ENCODE peak calls at places on chromosomes 12 and 14, in four cellular contexts. J is fibroblast of lung, H is PC-9, T is esophagus squamous epithelium. K is an unnamed sample.
A peak's percentile ranks its signal among the peaks of the same experiment; 100 is the strongest.

GRCh38 chr14:77204907-77205306 is 23.3 kb downstream of the TMEM63C start:
- DNase-seq in J (no peak), H (no peak), T (no peak), K (no peak)

GRCh38 chr12:119728437-119728730 is 60.5 kb downstream of the PRKAB1 start:
- DNase-seq in J (peak; percentile 33), H (no peak), T (no peak), K (no peak)

GRCh38 chr12:111686574-111687105 is 787 bp downstream of the ACAD10 start:
- DNase-seq in J (peak; percentile 29), H (no peak), T (no peak), K (no peak)

GRCh38 chr14:81166126-81166525 is 54.6 kb downstream of the GTF2A1 start:
- DNase-seq in J (no peak), H (no peak), T (no peak), K (no peak)

GRCh38 chr12:26226119-26226518 is 30.7 kb downstream of the SSPN start:
- DNase-seq in J (no peak), H (no peak), T (no peak), K (no peak)

GRCh38 chr14:54503476-54503875 is 6.2 kb upstream of the CGRRF1 start:
- DNase-seq in J (peak; percentile 55), H (no peak), T (no peak), K (no peak)

GRCh38 chr14:99415496-99416281 is 65.0 kb downstream of the SETD3 start:
- DNase-seq in J (peak; percentile 72), H (peak; percentile 4), T (no peak), K (no peak)

GRCh38 chr12:92185052-92185451 is 39.4 kb upstream of the BTG1 start:
- DNase-seq in J (no peak), H (no peak), T (no peak), K (no peak)

GRCh38 chr12:90013409-90013808 is 304.8 kb upstream of the ATP2B1 start:
- DNase-seq in J (no peak), H (no peak), T (no peak), K (no peak)

GRCh38 chr14:75980856-75981255 is 939 bp downstream of the TGFB3 start:
- DNase-seq in J (no peak), H (peak; percentile 48), T (no peak), K (no peak)

GRCh38 chr12:1827806-1828805 is 7.7 kb downstream of the LRTM2 start:
- DNase-seq in J (no peak), H (no peak), T (no peak), K (no peak)

GRCh38 chr12:4787965-4788364 is 67.8 kb downstream of the GALNT8 start:
- DNase-seq in J (no peak), H (no peak), T (no peak), K (no peak)

GRCh38 chr12:52873832-52874572 is 25.2 kb upstream of the KRT78 start:
- DNase-seq in J (peak; percentile 92), H (peak; percentile 94), T (no peak), K (peak; percentile 90)

GRCh38 chr12:104877107-104877705 is 80.9 kb downstream of the SLC41A2 start:
- DNase-seq in J (peak; percentile 46), H (peak; percentile 42), T (no peak), K (no peak)

GRCh38 chr14:99189201-99189801 is 82.7 kb downstream of the BCL11B start:
- DNase-seq in J (no peak), H (no peak), T (no peak), K (no peak)

GRCh38 chr14:82438416-82438815 is 904.8 kb upstream of the SEL1L start:
- DNase-seq in J (no peak), H (no peak), T (no peak), K (no peak)
- H3K4me1 ChIP-seq in J (no peaks in the 10 kb centered on the region), H (no peaks in the 10 kb centered on the region), T (no peaks in the 10 kb centered on the region), K (no peaks in the 10 kb centered on the region)

GRCh38 chr12:132471011-132471857 is 18.7 kb upstream of the FBRSL1 start:
- DNase-seq in J (no peak), H (no peak), T (no peak), K (no peak)
- H3K27ac ChIP-seq in J (no peak overlapping the region), H (no peak overlapping the region), T (peak overlapping the region; percentile 13), K (no peak overlapping the region)

GRCh38 chr14:68668028-68668427 is 124.8 kb downstream of the ZFP36L1 start:
- DNase-seq in J (no peak), H (no peak), T (no peak), K (no peak)

GRCh38 chr14:68669644-68670343 is 123.1 kb downstream of the ZFP36L1 start:
- DNase-seq in J (peak; percentile 47), H (no peak), T (no peak), K (no peak)

GRCh38 chr14:68667313-68667791 is 125.5 kb downstream of the ZFP36L1 start:
- DNase-seq in J (peak; percentile 94), H (no peak), T (no peak), K (peak; percentile 21)

GRCh38 chr14:68669101-68669500 is 123.8 kb downstream of the ZFP36L1 start:
- DNase-seq in J (no peak), H (peak; percentile 79), T (no peak), K (no peak)

GRCh38 chr14:68668531-68668930 is 124.3 kb downstream of the ZFP36L1 start:
- DNase-seq in J (no peak), H (no peak), T (no peak), K (no peak)
- H3K4me1 ChIP-seq in J (peaks cover 56% of the 10 kb centered on the region), H (peaks cover 82% of the 10 kb centered on the region), T (peaks cover 73% of the 10 kb centered on the region), K (peaks cover 3% of the 10 kb centered on the region)

DNA sequence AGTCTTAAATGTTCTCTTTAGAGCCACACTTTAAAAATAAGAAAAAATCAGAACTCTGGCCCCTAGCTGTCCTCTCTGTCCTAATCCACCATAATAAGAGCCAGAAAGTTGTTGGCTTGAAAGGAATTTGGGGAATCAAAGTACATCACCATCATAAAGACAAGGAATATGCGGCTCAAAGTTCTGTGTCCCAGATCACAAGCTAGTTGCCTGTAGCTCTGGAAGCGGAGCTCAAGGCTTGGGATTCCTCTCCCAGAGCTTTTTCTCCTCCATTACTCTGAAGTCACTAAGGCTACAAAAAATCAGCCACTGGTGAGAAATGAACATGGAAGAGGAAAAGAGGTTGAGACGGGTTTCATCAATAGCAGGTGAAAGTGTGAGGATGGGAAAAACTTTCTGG is 6.4 kb downstream of the DPF3 start:
- DNase-seq in J (no peak), H (no peak), T (no peak), K (no peak)
- H3K27ac ChIP-seq in J (no peak overlapping the region), H (no peak overlapping the region), T (no peak overlapping the region), K (peak overlapping the region; percentile 70)

DNA sequence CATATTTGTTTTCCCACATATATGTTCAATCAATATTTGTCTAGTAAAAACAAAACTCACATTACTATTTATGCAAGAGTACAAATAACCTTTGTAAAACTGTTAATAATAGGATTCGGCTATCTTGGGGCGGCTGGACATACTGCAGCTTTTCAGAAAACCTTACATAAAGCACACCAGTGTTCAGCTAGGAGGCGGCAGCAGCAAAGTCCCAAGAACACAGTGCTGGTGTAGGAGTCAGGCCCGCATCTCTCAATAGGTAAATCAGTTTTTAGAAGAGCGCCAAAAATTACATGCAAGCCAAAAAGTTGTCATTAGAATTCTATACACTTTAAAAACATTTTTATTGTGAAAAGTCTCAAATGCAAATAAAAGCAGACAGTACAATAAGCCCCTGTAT is 37.5 kb downstream of the CCDC88C start:
- DNase-seq in J (no peak), H (no peak), T (no peak), K (no peak)
- H3K4me1 ChIP-seq in J (no peaks in the 10 kb centered on the region), H (peaks cover 41% of the 10 kb centered on the region), T (peaks cover 39% of the 10 kb centered on the region), K (no peaks in the 10 kb centered on the region)

GRCh38 chr12:70002097-70002911 is 177.3 kb downstream of the MYRFL start:
- DNase-seq in J (no peak), H (no peak), T (no peak), K (no peak)
- H3K27ac ChIP-seq in J (no peak overlapping the region), H (no peak overlapping the region), T (peak overlapping the region; percentile 78), K (peak overlapping the region; percentile 46)

GRCh38 chr12:57744777-57745484 is at the start of gene TSPAN31:
- DNase-seq in J (peak; percentile 98), H (peak; percentile 93), T (peak; percentile 81), K (peak; percentile 99)
- H3K4me1 ChIP-seq in J (peaks cover 2% of the 10 kb centered on the region), H (peaks cover 13% of the 10 kb centered on the region), T (peaks cover 8% of the 10 kb centered on the region), K (no peaks in the 10 kb centered on the region)

GRCh38 chr12:47889040-47889439 is 15.8 kb downstream of the VDR start:
- DNase-seq in J (no peak), H (no peak), T (no peak), K (no peak)
- H3K27ac ChIP-seq in J (no peak overlapping the region), H (no peak overlapping the region), T (no peak overlapping the region), K (no peak overlapping the region)

DNA sequence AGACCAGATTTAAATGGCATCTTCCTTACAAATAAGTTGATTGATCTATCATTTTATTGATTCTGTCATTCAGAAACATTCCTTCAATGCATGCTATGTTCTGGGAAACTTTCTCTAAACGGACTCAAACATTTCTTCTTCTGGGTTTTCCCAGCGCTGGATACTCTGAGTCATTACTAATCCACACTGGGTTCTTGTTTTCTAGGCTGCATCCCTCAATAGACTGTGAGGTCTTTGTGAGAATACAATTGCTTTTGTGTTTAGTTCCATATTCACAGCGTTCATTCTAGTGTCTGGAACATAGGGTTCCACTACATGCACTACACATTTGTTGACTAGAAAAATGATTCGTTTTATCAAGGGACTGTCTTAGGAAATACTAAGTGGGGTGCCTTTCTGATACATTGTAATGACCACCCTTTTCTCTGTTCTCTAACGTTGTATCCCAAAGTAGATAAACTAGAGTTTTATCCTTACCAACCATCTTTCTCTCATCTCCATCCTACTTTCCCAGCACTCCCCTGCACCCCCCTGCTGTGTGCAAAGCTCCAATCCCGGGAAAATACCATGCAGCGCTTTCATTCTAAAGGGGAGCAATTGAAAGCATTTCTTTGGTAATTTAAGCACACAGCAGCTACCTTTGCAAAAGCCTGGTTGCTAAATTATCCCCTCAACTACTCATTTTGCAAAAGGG is 878.7 kb downstream of the DIO2 start:
- DNase-seq in J (peak; percentile 32), H (no peak), T (no peak), K (no peak)
- H3K4me1 ChIP-seq in J (no peaks in the 10 kb centered on the region), H (no peaks in the 10 kb centered on the region), T (no peaks in the 10 kb centered on the region), K (no peaks in the 10 kb centered on the region)

GRCh38 chr12:55937956-55938355 is 7.0 kb downstream of the DGKA start:
- DNase-seq in J (peak; percentile 34), H (no peak), T (no peak), K (no peak)
- H3K27ac ChIP-seq in J (no peak overlapping the region), H (peak overlapping the region; percentile 35), T (peak overlapping the region; percentile 100), K (no peak overlapping the region)